ENCODE peak calls at places on chromosomes 1 and 21, in four cellular contexts. Y is HFFc6, C is heart right ventricle, L is lower leg skin. D is an unnamed sample.

GRCh38 chr1:234956821-234957329 is 171.8 kb downstream of the TOMM20 start:
- DNase-seq in Y (no peak), C (no peak), L (peak), D (no peak)

GRCh38 chr1:6614019-6614952 is 755 bp downstream of the PHF13 start:
- DNase-seq in Y (no peak), C (peak), L (no peak), D (no peak)

GRCh38 chr1:217322834-217323233 is 308.1 kb downstream of the GPATCH2 start:
- DNase-seq in Y (no peak), C (no peak), L (no peak), D (no peak)

GRCh38 chr1:168179411-168180147 is 817 bp downstream of the TIPRL start:
- DNase-seq in Y (peak), C (no peak), L (no peak), D (no peak)

GRCh38 chr1:10594481-10595050 is 119.8 kb downstream of the PEX14 start:
- DNase-seq in Y (no peak), C (no peak), L (no peak), D (no peak)

GRCh38 chr1:167166703-167167100 is 54.0 kb upstream of the POU2F1 start:
- DNase-seq in Y (no peak), C (no peak), L (no peak), D (no peak)

GRCh38 chr1:215418876-215419442 is 148.1 kb upstream of the KCTD3 start:
- DNase-seq in Y (no peak), C (no peak), L (no peak), D (no peak)

GRCh38 chr21:42621166-42621827 is 32.1 kb upstream of the PDE9A start:
- DNase-seq in Y (no peak), C (no peak), L (peak), D (no peak)

GRCh38 chr1:57017201-57017600 is 51.4 kb upstream of the C8B start:
- DNase-seq in Y (peak), C (no peak), L (no peak), D (no peak)

GRCh38 chr1:225880636-225881035 is 1.5 kb downstream of the TMEM63A start:
- DNase-seq in Y (no peak), C (no peak), L (no peak), D (no peak)

GRCh38 chr1:77031101-77031662 is 163.9 kb downstream of the ST6GALNAC5 start:
- DNase-seq in Y (peak), C (no peak), L (no peak), D (no peak)

GRCh38 chr21:15243356-15243755 is 178.6 kb upstream of the NRIP1 start:
- DNase-seq in Y (no peak), C (no peak), L (no peak), D (no peak)

GRCh38 chr1:97137862-97138514 is 416.4 kb downstream of the PTBP2 start:
- DNase-seq in Y (peak), C (peak), L (no peak), D (no peak)

GRCh38 chr1:59146651-59147358 is 150.1 kb upstream of the FGGY start:
- DNase-seq in Y (no peak), C (peak), L (peak), D (peak)
- TF ChIP-seq CTCF in Y (peak), C (peak), L (no peak), D (no peak)

GRCh38 chr1:179448429-179449149 is 82.8 kb downstream of the AXDND1 start:
- DNase-seq in Y (no peak), C (no peak), L (no peak), D (no peak)

GRCh38 chr1:179445593-179445992 is 79.8 kb downstream of the AXDND1 start:
- DNase-seq in Y (no peak), C (no peak), L (no peak), D (no peak)

GRCh38 chr1:179447489-179447888 is 81.7 kb downstream of the AXDND1 start:
- DNase-seq in Y (peak), C (no peak), L (no peak), D (no peak)
- TF ChIP-seq CTCF in Y (peak), C (no peak), L (no peak), D (peak)

GRCh38 chr1:154954541-154954940 is 1.4 kb downstream of the PBXIP1 start:
- DNase-seq in Y (no peak), C (no peak), L (no peak), D (no peak)

GRCh38 chr1:154957258-154957657 is 1.4 kb upstream of the PBXIP1 start:
- DNase-seq in Y (no peak), C (no peak), L (no peak), D (no peak)

GRCh38 chr1:154956557-154956956 is 658 bp upstream of the PBXIP1 start:
- DNase-seq in Y (no peak), C (peak), L (no peak), D (no peak)

GRCh38 chr1:154955039-154955717 is 721 bp downstream of the PBXIP1 start:
- DNase-seq in Y (peak), C (no peak), L (no peak), D (no peak)

DNA sequence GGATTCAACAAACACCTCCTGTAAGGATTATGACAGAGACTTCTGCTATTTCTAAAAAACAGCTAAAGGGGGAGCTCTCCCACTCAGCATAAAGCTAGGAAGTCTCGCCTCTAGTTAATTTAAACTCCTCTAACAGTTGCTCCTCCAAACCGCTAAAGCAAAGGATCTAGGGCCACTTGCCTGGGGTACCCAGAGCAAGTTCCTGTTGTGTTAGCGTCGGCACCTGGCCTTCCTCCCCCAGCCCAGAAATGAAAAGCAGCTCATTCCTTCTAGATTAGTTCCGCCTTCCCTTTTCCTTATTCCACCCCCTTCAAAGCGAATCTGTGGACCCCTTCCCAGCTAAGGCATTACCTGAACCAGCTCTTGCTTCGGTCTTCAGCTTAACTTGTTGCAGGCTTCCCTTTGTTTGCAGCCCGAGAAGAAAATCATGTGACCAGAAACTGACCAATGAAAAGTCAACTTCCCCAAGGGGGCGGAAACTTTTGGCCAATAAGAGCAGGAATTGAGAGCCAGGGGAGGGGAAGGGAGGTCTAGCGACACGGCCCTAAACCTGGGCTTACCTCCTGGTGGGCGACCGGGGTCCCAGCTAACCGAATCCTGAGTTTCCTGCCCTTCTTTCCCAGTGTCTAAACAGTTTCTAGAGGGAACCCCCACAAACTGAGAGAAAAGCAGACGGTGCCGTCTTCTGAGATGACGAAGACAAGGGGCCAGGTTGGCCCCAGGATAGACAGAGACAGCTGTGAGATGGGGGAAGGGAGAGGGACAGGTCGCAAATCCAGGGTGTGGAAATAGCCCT is at the start of gene PBXIP1:
- DNase-seq in Y (peak), C (peak), L (peak), D (peak)
- TF ChIP-seq CTCF in Y (peak), C (peak), L (no peak), D (peak)

GRCh38 chr1:207264663-207265270 is 56.7 kb upstream of the CD55 start:
- DNase-seq in Y (no peak), C (no peak), L (no peak), D (no peak)

GRCh38 chr1:207256869-207257268 is 64.6 kb upstream of the CD55 start:
- DNase-seq in Y (no peak), C (no peak), L (no peak), D (no peak)

GRCh38 chr1:207261971-207262370 is 59.5 kb upstream of the CD55 start:
- DNase-seq in Y (peak), C (no peak), L (no peak), D (no peak)

GRCh38 chr1:207259391-207259790 is 62.1 kb upstream of the CD55 start:
- DNase-seq in Y (peak), C (peak), L (no peak), D (no peak)
- TF ChIP-seq CTCF in Y (peak), C (peak), L (no peak), D (no peak)